ENCODE peak calls at places on chromosomes 6 and 20, in seven cellular contexts. One of them, this sample, is unnamed.

GRCh38 chr20:62846528-62846890 is 15.1 kb downstream of the TCFL5 start:
- DNase-seq in left ventricle myocardium inferior: no peak
- DNase-seq in upper lobe of right lung: no peak
- DNase-seq in thoracic aorta: no peak
- DNase-seq in right lobe of liver: no peak
- DNase-seq in lung: no peak
- DNase-seq in psoas muscle: no peak
- DNase-seq in this sample: no peak

GRCh38 chr20:19934792-19935491 is 82.2 kb upstream of the NAA20 start:
- DNase-seq in left ventricle myocardium inferior: peak
- DNase-seq in upper lobe of right lung: peak
- DNase-seq in thoracic aorta: no peak
- DNase-seq in right lobe of liver: no peak
- DNase-seq in lung: peak
- DNase-seq in psoas muscle: peak
- DNase-seq in this sample: no peak

GRCh38 chr6:39929039-39929732 is 5.1 kb downstream of the MOCS1 start:
- DNase-seq in left ventricle myocardium inferior: no peak
- DNase-seq in upper lobe of right lung: no peak
- DNase-seq in thoracic aorta: no peak
- DNase-seq in right lobe of liver: no peak
- DNase-seq in lung: no peak
- DNase-seq in psoas muscle: no peak
- DNase-seq in this sample: no peak

GRCh38 chr20:48273843-48274242 is 488.6 kb upstream of the SULF2 start:
- DNase-seq in left ventricle myocardium inferior: no peak
- DNase-seq in upper lobe of right lung: no peak
- DNase-seq in thoracic aorta: no peak
- DNase-seq in right lobe of liver: no peak
- DNase-seq in lung: no peak
- DNase-seq in psoas muscle: no peak
- DNase-seq in this sample: no peak

GRCh38 chr6:81938991-81939773 is 186.7 kb upstream of the TENT5A start:
- DNase-seq in left ventricle myocardium inferior: no peak
- DNase-seq in upper lobe of right lung: no peak
- DNase-seq in thoracic aorta: no peak
- DNase-seq in right lobe of liver: no peak
- DNase-seq in lung: no peak
- DNase-seq in psoas muscle: no peak
- DNase-seq in this sample: no peak

GRCh38 chr20:6058684-6059295 is 4.9 kb upstream of the LRRN4 start:
- DNase-seq in left ventricle myocardium inferior: no peak
- DNase-seq in upper lobe of right lung: peak
- DNase-seq in thoracic aorta: no peak
- DNase-seq in right lobe of liver: no peak
- DNase-seq in lung: peak
- DNase-seq in psoas muscle: no peak
- DNase-seq in this sample: no peak

GRCh38 chr20:64192406-64192805 is 28.2 kb downstream of the MYT1 start:
- DNase-seq in left ventricle myocardium inferior: no peak
- DNase-seq in upper lobe of right lung: no peak
- DNase-seq in thoracic aorta: no peak
- DNase-seq in right lobe of liver: peak
- DNase-seq in lung: no peak
- DNase-seq in psoas muscle: no peak
- DNase-seq in this sample: no peak

GRCh38 chr6:15256538-15257222 is 10.8 kb downstream of the JARID2 start:
- DNase-seq in left ventricle myocardium inferior: peak
- DNase-seq in upper lobe of right lung: no peak
- DNase-seq in thoracic aorta: no peak
- DNase-seq in right lobe of liver: no peak
- DNase-seq in lung: no peak
- DNase-seq in psoas muscle: no peak
- DNase-seq in this sample: no peak

GRCh38 chr6:160057080-160057479 is 64.5 kb upstream of the SLC22A1 start:
- DNase-seq in left ventricle myocardium inferior: no peak
- DNase-seq in upper lobe of right lung: no peak
- DNase-seq in thoracic aorta: no peak
- DNase-seq in right lobe of liver: no peak
- DNase-seq in lung: no peak
- DNase-seq in psoas muscle: no peak
- DNase-seq in this sample: no peak

GRCh38 chr6:38861957-38862401 is 146.9 kb downstream of the DNAH8 start:
- DNase-seq in left ventricle myocardium inferior: no peak
- DNase-seq in upper lobe of right lung: no peak
- DNase-seq in thoracic aorta: no peak
- DNase-seq in right lobe of liver: no peak
- DNase-seq in lung: peak
- DNase-seq in psoas muscle: no peak
- DNase-seq in this sample: no peak

GRCh38 chr20:63265891-63266515 is 6.6 kb upstream of the ARFGAP1 start:
- DNase-seq in left ventricle myocardium inferior: no peak
- DNase-seq in upper lobe of right lung: no peak
- DNase-seq in thoracic aorta: no peak
- DNase-seq in right lobe of liver: no peak
- DNase-seq in lung: no peak
- DNase-seq in psoas muscle: no peak
- DNase-seq in this sample: no peak

GRCh38 chr6:148471624-148472494 is 129.2 kb downstream of the SASH1 start:
- DNase-seq in left ventricle myocardium inferior: no peak
- DNase-seq in upper lobe of right lung: no peak
- DNase-seq in thoracic aorta: no peak
- DNase-seq in right lobe of liver: no peak
- DNase-seq in lung: no peak
- DNase-seq in psoas muscle: no peak
- DNase-seq in this sample: no peak

GRCh38 chr6:93393554-93394074 is 25.7 kb downstream of the EPHA7 start:
- DNase-seq in left ventricle myocardium inferior: no peak
- DNase-seq in upper lobe of right lung: no peak
- DNase-seq in thoracic aorta: no peak
- DNase-seq in right lobe of liver: no peak
- DNase-seq in lung: no peak
- DNase-seq in psoas muscle: no peak
- DNase-seq in this sample: no peak

GRCh38 chr6:21531393-21531792 is 62.2 kb upstream of the SOX4 start:
- DNase-seq in left ventricle myocardium inferior: no peak
- DNase-seq in upper lobe of right lung: no peak
- DNase-seq in thoracic aorta: no peak
- DNase-seq in right lobe of liver: no peak
- DNase-seq in lung: no peak
- DNase-seq in psoas muscle: no peak
- DNase-seq in this sample: no peak

GRCh38 chr20:35295058-35295457 is 2.8 kb upstream of the FAM83C start:
- DNase-seq in left ventricle myocardium inferior: no peak
- DNase-seq in upper lobe of right lung: no peak
- DNase-seq in thoracic aorta: no peak
- DNase-seq in right lobe of liver: no peak
- DNase-seq in lung: no peak
- DNase-seq in psoas muscle: no peak
- DNase-seq in this sample: no peak

GRCh38 chr20:62707981-62708521 is 585 bp upstream of the NTSR1 start:
- DNase-seq in left ventricle myocardium inferior: no peak
- DNase-seq in upper lobe of right lung: no peak
- DNase-seq in thoracic aorta: no peak
- DNase-seq in right lobe of liver: peak
- DNase-seq in lung: no peak
- DNase-seq in psoas muscle: no peak
- DNase-seq in this sample: no peak

GRCh38 chr6:33206027-33206863 is 1.8 kb downstream of the HSD17B8 start:
- DNase-seq in left ventricle myocardium inferior: no peak
- DNase-seq in upper lobe of right lung: no peak
- DNase-seq in thoracic aorta: no peak
- DNase-seq in right lobe of liver: no peak
- DNase-seq in lung: no peak
- DNase-seq in psoas muscle: no peak
- DNase-seq in this sample: no peak
- H3K27ac ChIP-seq in left ventricle myocardium inferior: no peak
- H3K27ac ChIP-seq in upper lobe of right lung: no peak
- H3K27ac ChIP-seq in thoracic aorta: no peak
- H3K27ac ChIP-seq in right lobe of liver: no peak
- H3K27ac ChIP-seq in lung: no peak
- H3K27ac ChIP-seq in psoas muscle: no peak
- H3K27ac ChIP-seq in this sample: no peak

GRCh38 chr20:56465997-56466396 is 2.4 kb upstream of the RTF2 start:
- DNase-seq in left ventricle myocardium inferior: no peak
- DNase-seq in upper lobe of right lung: no peak
- DNase-seq in thoracic aorta: no peak
- DNase-seq in right lobe of liver: no peak
- DNase-seq in lung: no peak
- DNase-seq in psoas muscle: no peak
- DNase-seq in this sample: no peak
- H3K27ac ChIP-seq in left ventricle myocardium inferior: no peak
- H3K27ac ChIP-seq in upper lobe of right lung: no peak
- H3K27ac ChIP-seq in thoracic aorta: no peak
- H3K27ac ChIP-seq in right lobe of liver: no peak
- H3K27ac ChIP-seq in lung: no peak
- H3K27ac ChIP-seq in psoas muscle: no peak
- H3K27ac ChIP-seq in this sample: no peak

GRCh38 chr6:138013949-138014348 is 93.3 kb downstream of the PERP start:
- DNase-seq in left ventricle myocardium inferior: no peak
- DNase-seq in upper lobe of right lung: no peak
- DNase-seq in thoracic aorta: no peak
- DNase-seq in right lobe of liver: no peak
- DNase-seq in lung: no peak
- DNase-seq in psoas muscle: no peak
- DNase-seq in this sample: no peak
- H3K27ac ChIP-seq in left ventricle myocardium inferior: no peak
- H3K27ac ChIP-seq in upper lobe of right lung: no peak
- H3K27ac ChIP-seq in thoracic aorta: no peak
- H3K27ac ChIP-seq in right lobe of liver: no peak
- H3K27ac ChIP-seq in lung: no peak
- H3K27ac ChIP-seq in psoas muscle: no peak
- H3K27ac ChIP-seq in this sample: no peak

DNA sequence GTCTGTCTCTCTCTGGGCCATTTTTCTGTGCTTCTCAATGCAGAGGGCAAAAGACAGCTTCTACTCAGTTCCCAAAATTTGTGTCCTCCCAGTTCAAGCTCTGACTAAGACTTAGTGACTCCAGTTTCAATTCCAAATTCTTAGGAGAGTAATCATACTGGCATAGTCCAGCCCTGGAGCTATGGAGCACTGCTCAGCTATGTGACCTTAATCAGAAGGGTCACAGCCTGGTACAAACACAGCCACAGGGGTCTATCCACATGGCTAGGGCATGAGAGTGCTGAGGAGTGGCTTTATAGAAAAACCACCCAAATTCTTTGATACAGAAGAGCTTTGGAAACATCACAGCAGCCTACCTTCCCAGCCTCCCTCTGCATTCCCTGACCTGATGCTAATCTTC is 92.0 kb downstream of the FOXF2 start:
- DNase-seq in left ventricle myocardium inferior: no peak
- DNase-seq in upper lobe of right lung: no peak
- DNase-seq in thoracic aorta: no peak
- DNase-seq in right lobe of liver: no peak
- DNase-seq in lung: no peak
- DNase-seq in psoas muscle: no peak
- DNase-seq in this sample: no peak
- H3K27ac ChIP-seq in left ventricle myocardium inferior: no peak
- H3K27ac ChIP-seq in upper lobe of right lung: no peak
- H3K27ac ChIP-seq in thoracic aorta: no peak
- H3K27ac ChIP-seq in right lobe of liver: no peak
- H3K27ac ChIP-seq in lung: no peak
- H3K27ac ChIP-seq in psoas muscle: no peak
- H3K27ac ChIP-seq in this sample: no peak

GRCh38 chr20:46741924-46742692 is 32.7 kb downstream of the SLC2A10 start:
- DNase-seq in left ventricle myocardium inferior: no peak
- DNase-seq in upper lobe of right lung: no peak
- DNase-seq in thoracic aorta: no peak
- DNase-seq in right lobe of liver: no peak
- DNase-seq in lung: no peak
- DNase-seq in psoas muscle: no peak
- DNase-seq in this sample: no peak

GRCh38 chr20:46740214-46740609 is 30.8 kb downstream of the SLC2A10 start:
- DNase-seq in left ventricle myocardium inferior: no peak
- DNase-seq in upper lobe of right lung: no peak
- DNase-seq in thoracic aorta: no peak
- DNase-seq in right lobe of liver: no peak
- DNase-seq in lung: no peak
- DNase-seq in psoas muscle: no peak
- DNase-seq in this sample: no peak

GRCh38 chr20:46735436-46735835 is 26.0 kb downstream of the SLC2A10 start:
- DNase-seq in left ventricle myocardium inferior: no peak
- DNase-seq in upper lobe of right lung: no peak
- DNase-seq in thoracic aorta: no peak
- DNase-seq in right lobe of liver: no peak
- DNase-seq in lung: no peak
- DNase-seq in psoas muscle: no peak
- DNase-seq in this sample: no peak

GRCh38 chr20:46743088-46743487 is 33.6 kb downstream of the SLC2A10 start:
- DNase-seq in left ventricle myocardium inferior: no peak
- DNase-seq in upper lobe of right lung: no peak
- DNase-seq in thoracic aorta: no peak
- DNase-seq in right lobe of liver: no peak
- DNase-seq in lung: no peak
- DNase-seq in psoas muscle: no peak
- DNase-seq in this sample: no peak

DNA sequence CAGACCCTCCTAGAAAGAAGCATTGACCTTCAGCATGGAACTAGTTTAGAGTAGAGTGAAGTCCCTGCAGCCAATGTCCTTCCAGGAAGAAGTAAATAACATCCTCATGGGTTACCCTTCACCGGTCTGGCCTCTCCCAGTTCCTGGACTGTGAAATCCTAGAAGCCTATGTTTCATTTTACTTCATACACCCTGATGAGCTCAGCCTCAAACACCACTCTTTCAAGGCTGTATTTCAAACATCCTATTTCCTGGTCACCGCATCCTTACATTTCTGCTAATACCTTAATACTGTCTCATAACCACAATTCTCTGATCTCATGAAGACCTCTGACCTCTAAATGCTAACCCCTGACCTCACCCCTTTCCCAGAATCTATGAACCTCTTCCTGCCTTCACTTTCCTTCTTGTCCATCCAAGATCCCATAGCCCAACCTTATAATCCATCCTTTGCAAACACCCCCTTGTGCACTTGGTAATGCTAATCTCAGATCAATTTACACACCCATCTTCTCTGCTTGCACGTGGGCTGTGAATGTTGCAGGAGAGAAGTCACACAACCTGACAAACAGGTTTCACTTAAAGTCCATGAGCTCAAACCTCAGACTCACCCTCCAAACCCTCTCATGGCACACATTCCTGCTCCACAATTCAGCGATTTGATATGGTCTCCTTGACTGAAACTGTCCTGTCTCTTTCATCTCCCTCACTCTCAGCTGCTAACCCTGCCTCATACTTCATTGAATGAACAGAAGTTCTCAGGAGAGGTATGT is 30.2 kb downstream of the SLC2A10 start:
- DNase-seq in left ventricle myocardium inferior: no peak
- DNase-seq in upper lobe of right lung: no peak
- DNase-seq in thoracic aorta: no peak
- DNase-seq in right lobe of liver: no peak
- DNase-seq in lung: no peak
- DNase-seq in psoas muscle: no peak
- DNase-seq in this sample: no peak
- H3K27ac ChIP-seq in left ventricle myocardium inferior: no peak
- H3K27ac ChIP-seq in upper lobe of right lung: no peak
- H3K27ac ChIP-seq in thoracic aorta: no peak
- H3K27ac ChIP-seq in right lobe of liver: no peak
- H3K27ac ChIP-seq in lung: no peak
- H3K27ac ChIP-seq in psoas muscle: no peak
- H3K27ac ChIP-seq in this sample: no peak

This sample was measured in tibial nerve.